ENCODE peak calls at places on chromosomes 11 and 22, in four cellular contexts. Y, K, Q and O are unnamed samples.

GRCh38 chr22:25815561-25815960 is 73.6 kb downstream of the MYO18B start:
- DNase-seq in Y (no peak), K (no peak), Q (no peak), O (no peak)

GRCh38 chr22:19419464-19420178 is 11.9 kb downstream of the HIRA start:
- DNase-seq in Y (no peak), K (peak; percentile 28), Q (no peak), O (no peak)

GRCh38 chr22:49548356-49549202 is 279.1 kb downstream of the BRD1 start:
- DNase-seq in Y (peak; percentile 32), K (no peak), Q (no peak), O (peak; percentile 17)

GRCh38 chr11:83693279-83693992 is 407.3 kb upstream of the CCDC90B start:
- DNase-seq in Y (no peak), K (no peak), Q (no peak), O (no peak)

GRCh38 chr11:117940736-117941135 is 11.5 kb upstream of the TMPRSS13 start:
- DNase-seq in Y (no peak), K (no peak), Q (no peak), O (no peak)

GRCh38 chr11:73551697-73552096 is 46.2 kb downstream of the FAM168A start:
- DNase-seq in Y (no peak), K (no peak), Q (no peak), O (no peak)

GRCh38 chr11:1733009-1733715 is 17.2 kb downstream of the IFITM10 start:
- DNase-seq in Y (peak; percentile 37), K (no peak), Q (no peak), O (no peak)

GRCh38 chr11:59053387-59053786 is 32.7 kb upstream of the GLYATL1B start:
- DNase-seq in Y (peak; percentile 90), K (no peak), Q (peak; percentile 81), O (peak; percentile 76)

GRCh38 chr11:58963551-58964075 is 24.3 kb downstream of the GLYATL1 start:
- DNase-seq in Y (no peak), K (no peak), Q (no peak), O (peak; percentile 3)

GRCh38 chr11:118857385-118857784 is 26.3 kb upstream of the CXCR5 start:
- DNase-seq in Y (no peak), K (no peak), Q (no peak), O (no peak)

GRCh38 chr22:37183432-37184379 is 4.3 kb downstream of the C1QTNF6 start:
- DNase-seq in Y (peak; percentile 45), K (no peak), Q (no peak), O (no peak)